ENCODE peak calls at places on chromosome 17, in nine cellular contexts. B is activated CD4-positive, alpha-beta T cell treated with anti-CD3 and anti-CD28 coated beads, Interleukin-2, amount 50 U/mL, for 1 hour; T is GOT3; Q is tibial artery; X is stimulated activated CD8-positive, alpha-beta memory T cell treated with anti-CD3 and anti-CD28 coated beads, Interleukin-4, amount 100 ng/mL, for 1 hour; I is iPS-NIHi11; V is neural crest cell; P is glutamatergic neuron; A is stimulated activated naive CD4-positive, alpha-beta T cell. Y is an unnamed sample.

GRCh38 chr17:43528988-43529814 is 16.9 kb downstream of the ETV4 start:
- DNase-seq in X (no peak), T (no peak), A (no peak), V (no peak), Q (no peak), I (no peak), B (no peak), P (no peak), Y (no peak)

GRCh38 chr17:43316522-43317142 is 82.2 kb upstream of the ARL4D start:
- DNase-seq in Q (peak), A (no peak), T (no peak), V (no peak), X (no peak), I (no peak), B (no peak), P (no peak), Y (no peak)

GRCh38 chr17:57876866-57877237 is 27.0 kb upstream of the MRPS23 start:
- DNase-seq in A (no peak), P (no peak), I (no peak), X (no peak), B (no peak), V (no peak), Q (no peak), T (no peak), Y (no peak)

GRCh38 chr17:57490890-57491289 is 234.6 kb downstream of the MSI2 start:
- DNase-seq in T (no peak), V (no peak), I (no peak), P (no peak), X (no peak), A (no peak), B (no peak), Q (no peak), Y (no peak)

GRCh38 chr17:61251939-61252865 is 147.4 kb upstream of the TBX2 start:
- DNase-seq in P (no peak), A (no peak), I (no peak), X (no peak), T (peak), Q (peak), V (no peak), B (no peak), Y (peak)

GRCh38 chr17:1919206-1919605 is 89.4 kb downstream of the RPA1 start:
- DNase-seq in V (no peak), P (peak), A (no peak), I (no peak), T (no peak), B (no peak), X (no peak), Q (no peak), Y (no peak)

GRCh38 chr17:49830605-49831004 is 17.3 kb downstream of the TAC4 start:
- DNase-seq in I (no peak), Q (no peak), A (no peak), P (no peak), B (no peak), T (no peak), X (no peak), V (no peak), Y (no peak)

GRCh38 chr17:39925282-39926134 is 1.9 kb downstream of the ORMDL3 start:
- DNase-seq in B (peak), T (no peak), I (no peak), V (no peak), A (no peak), Q (no peak), X (no peak), P (peak), Y (no peak)

GRCh38 chr17:19630651-19631050 is 17.9 kb upstream of the ALDH3A2 start:
- DNase-seq in I (no peak), V (no peak), X (no peak), A (no peak), B (no peak), P (no peak), T (no peak), Q (no peak), Y (no peak)

GRCh38 chr17:40522250-40522960 is 21.0 kb upstream of the TNS4 start:
- DNase-seq in T (no peak), Q (peak), P (no peak), V (no peak), B (no peak), A (no peak), I (no peak), X (no peak), Y (no peak)